ENCODE peak calls at places on chromosomes 5 and 9, in seven cellular contexts. Y, I, G, U, W, H and O are unnamed samples.

GRCh38 chr9:116212986-116213672 is 59.5 kb downstream of the PAPPA start:
- DNase-seq in I (no peak), G (no peak), Y (no peak), H (no peak), W (peak), U (no peak), O (no peak)

GRCh38 chr5:55650391-55650790 is 61.7 kb downstream of the SLC38A9 start:
- DNase-seq in U (peak), H (peak), Y (no peak), G (no peak), W (no peak), I (no peak), O (no peak)

GRCh38 chr9:72813544-72813943 is 139.3 kb downstream of the ALDH1A1 start:
- DNase-seq in W (no peak), H (no peak), I (no peak), U (no peak), Y (no peak), G (no peak), O (no peak)

GRCh38 chr9:33225319-33226152 is 14.4 kb upstream of the SPINK4 start:
- DNase-seq in Y (peak), U (peak), H (peak), G (peak), W (peak), I (peak), O (peak)

GRCh38 chr5:149851211-149851610 is 93.4 kb downstream of the PDE6A start:
- DNase-seq in H (no peak), U (no peak), W (no peak), I (no peak), Y (no peak), G (no peak), O (no peak)

GRCh38 chr5:59798862-59799667 is 94.5 kb downstream of the PDE4D start:
- DNase-seq in U (peak), G (no peak), I (no peak), W (peak), Y (peak), H (no peak), O (no peak)

GRCh38 chr9:98943682-98944129 is at the start of gene COL15A1:
- DNase-seq in H (peak), W (no peak), G (no peak), U (peak), Y (peak), I (no peak), O (no peak)

GRCh38 chr9:132239999-132240859 is 78.4 kb downstream of the NTNG2 start:
- DNase-seq in G (no peak), U (no peak), I (peak), H (no peak), Y (peak), W (no peak), O (no peak)

GRCh38 chr9:136650648-136651047 is 12.1 kb upstream of the EGFL7 start:
- DNase-seq in Y (no peak), G (no peak), U (no peak), H (no peak), W (no peak), I (no peak), O (no peak)

GRCh38 chr5:141354900-141355469 is at the start of gene PCDHGA4:
- DNase-seq in W (no peak), H (no peak), G (no peak), I (no peak), Y (no peak), U (peak), O (no peak)

GRCh38 chr5:116738948-116739339 is 164.3 kb upstream of the SEMA6A start:
- DNase-seq in Y (no peak), I (no peak), W (no peak), H (no peak), U (no peak), G (no peak), O (no peak)

GRCh38 chr9:121670447-121670846 is 19.0 kb downstream of the DAB2IP start:
- DNase-seq in H (no peak), I (no peak), U (peak), Y (no peak), W (no peak), G (peak), O (no peak)

GRCh38 chr9:76338418-76338817 is 55.8 kb downstream of the RFK start:
- DNase-seq in I (no peak), Y (no peak), G (no peak), H (no peak), U (no peak), W (no peak), O (no peak)

GRCh38 chr5:83767409-83767992 is 46.8 kb upstream of the HAPLN1 start:
- DNase-seq in H (no peak), I (no peak), U (no peak), W (no peak), G (no peak), Y (no peak), O (no peak)

GRCh38 chr5:6781711-6782110 is 68.5 kb downstream of the TENT4A start:
- DNase-seq in H (peak), G (no peak), U (peak), W (peak), I (no peak), Y (no peak), O (no peak)

GRCh38 chr9:18438300-18438925 is 35.5 kb upstream of the ADAMTSL1 start:
- DNase-seq in U (peak), W (no peak), Y (no peak), I (no peak), H (peak), G (no peak), O (no peak)

GRCh38 chr9:68966496-68966944 is 47.4 kb downstream of the PRKACG start:
- DNase-seq in H (no peak), G (no peak), I (no peak), Y (no peak), W (no peak), U (no peak), O (peak)

GRCh38 chr5:15992918-15993317 is 186.7 kb downstream of the MARCHF11 start:
- DNase-seq in H (no peak), W (peak), Y (no peak), G (peak), I (no peak), U (peak), O (no peak)

GRCh38 chr9:4117835-4118610 is 181.8 kb downstream of the GLIS3 start:
- DNase-seq in U (no peak), G (no peak), I (peak), H (no peak), W (no peak), Y (peak), O (peak)

GRCh38 chr9:80698725-80699124 is 990.6 kb downstream of the TLE1 start:
- DNase-seq in G (no peak), W (no peak), Y (no peak), U (no peak), H (no peak), I (no peak), O (no peak)

GRCh38 chr9:89605181-89606048 is 603 bp downstream of the GADD45G start:
- DNase-seq in I (peak), Y (peak), H (no peak), W (no peak), G (no peak), U (peak), O (peak)

GRCh38 chr5:138844812-138845513 is 30.2 kb downstream of the LRRTM2 start:
- DNase-seq in W (peak), H (peak), I (no peak), U (peak), G (peak), Y (no peak), O (no peak)

GRCh38 chr5:113321266-113321665 is 113.5 kb downstream of the TSSK1B start:
- DNase-seq in W (peak), G (no peak), H (no peak), I (no peak), U (no peak), Y (no peak), O (no peak)

GRCh38 chr5:17813214-17813613 is 179.0 kb downstream of the TAF11L14 start:
- DNase-seq in I (no peak), U (no peak), H (no peak), W (no peak), G (no peak), Y (no peak), O (no peak)

GRCh38 chr5:172454355-172455086 is at the start of gene SH3PXD2B:
- DNase-seq in U (peak), Y (peak), H (peak), W (peak), G (no peak), I (peak), O (peak)

GRCh38 chr5:53820802-53821171 is 260.3 kb downstream of the NDUFS4 start:
- DNase-seq in G (no peak), W (no peak), U (no peak), H (no peak), Y (no peak), I (no peak), O (peak)

GRCh38 chr9:1083325-1083913 is 33.3 kb downstream of the DMRT2 start:
- DNase-seq in U (peak), W (no peak), Y (peak), H (peak), G (no peak), I (no peak), O (no peak)

GRCh38 chr5:126002222-126002897 is 420.8 kb upstream of the GRAMD2B start:
- DNase-seq in I (no peak), Y (no peak), H (peak), G (peak), W (peak), U (peak), O (no peak)

GRCh38 chr9:97501972-97502221 is 431 bp downstream of the TMOD1 start:
- DNase-seq in H (no peak), U (no peak), G (no peak), Y (no peak), I (no peak), W (no peak), O (no peak)

GRCh38 chr5:31630931-31631330 is 8.0 kb upstream of the PDZD2 start:
- DNase-seq in H (no peak), G (no peak), U (no peak), Y (no peak), I (no peak), W (no peak), O (no peak)

GRCh38 chr9:125343518-125344284 is 82.1 kb downstream of the GAPVD1 start:
- DNase-seq in G (peak), Y (no peak), I (no peak), W (no peak), U (peak), H (peak), O (no peak)

GRCh38 chr5:88281322-88281721 is 12.7 kb upstream of the TMEM161B start:
- DNase-seq in H (no peak), U (no peak), I (no peak), Y (no peak), W (no peak), G (no peak), O (no peak)

GRCh38 chr5:10863763-10864383 is 102.8 kb upstream of the DAP start:
- DNase-seq in U (peak), G (no peak), Y (peak), W (no peak), I (peak), H (peak), O (peak)

GRCh38 chr5:90962481-90962880 is 403.9 kb downstream of the ADGRV1 start:
- DNase-seq in Y (no peak), G (no peak), H (no peak), U (no peak), W (no peak), I (no peak), O (no peak)

GRCh38 chr9:89592963-89593775 is 11.6 kb upstream of the GADD45G start:
- DNase-seq in W (peak), Y (no peak), U (peak), I (no peak), G (no peak), H (no peak), O (no peak)

GRCh38 chr5:126516133-126516532 is 78.9 kb downstream of the ALDH7A1 start:
- DNase-seq in Y (no peak), G (peak), U (peak), I (no peak), H (no peak), W (peak), O (no peak)